ENCODE peak calls at places on chromosome 16, in five cellular contexts. One of them, this sample, is unnamed.

GRCh38 chr16:68369697-68370096 is 58.9 kb downstream of the PRMT7 start:
- DNase-seq in AML-193: peak; percentile 94
- DNase-seq in stimulated activated CD4-positive, alpha-beta T cell treated with anti-CD3 and anti-CD28 coated beads, Interleukin-4, amount 100 ng/mL, for 4 hours: no peak
- DNase-seq in hepatocyte: no peak
- DNase-seq in HT-29: no peak
- DNase-seq in this sample: peak; percentile 80

GRCh38 chr16:1493746-1494094 is 560 bp downstream of the TELO2 start:
- DNase-seq in AML-193: no peak
- DNase-seq in stimulated activated CD4-positive, alpha-beta T cell treated with anti-CD3 and anti-CD28 coated beads, Interleukin-4, amount 100 ng/mL, for 4 hours: peak; percentile 14
- DNase-seq in HT-29: peak; percentile 25
- DNase-seq in hepatocyte: peak; percentile 35
- DNase-seq in this sample: no peak

GRCh38 chr16:84876873-84877606 is 57.3 kb downstream of the CRISPLD2 start:
- DNase-seq in HT-29: no peak
- DNase-seq in stimulated activated CD4-positive, alpha-beta T cell treated with anti-CD3 and anti-CD28 coated beads, Interleukin-4, amount 100 ng/mL, for 4 hours: no peak
- DNase-seq in hepatocyte: no peak
- DNase-seq in AML-193: no peak
- DNase-seq in this sample: no peak

GRCh38 chr16:22300427-22301071 is 3.3 kb downstream of the POLR3E start:
- DNase-seq in HT-29: peak; percentile 65
- DNase-seq in AML-193: peak; percentile 64
- DNase-seq in hepatocyte: peak; percentile 70
- DNase-seq in stimulated activated CD4-positive, alpha-beta T cell treated with anti-CD3 and anti-CD28 coated beads, Interleukin-4, amount 100 ng/mL, for 4 hours: peak; percentile 31
- DNase-seq in this sample: peak; percentile 29

GRCh38 chr16:29959293-29959692 is 2.6 kb upstream of the TMEM219 start:
- DNase-seq in AML-193: no peak
- DNase-seq in stimulated activated CD4-positive, alpha-beta T cell treated with anti-CD3 and anti-CD28 coated beads, Interleukin-4, amount 100 ng/mL, for 4 hours: no peak
- DNase-seq in hepatocyte: no peak
- DNase-seq in HT-29: no peak
- DNase-seq in this sample: no peak

GRCh38 chr16:50320310-50320709 is 48.5 kb downstream of the BRD7 start:
- DNase-seq in stimulated activated CD4-positive, alpha-beta T cell treated with anti-CD3 and anti-CD28 coated beads, Interleukin-4, amount 100 ng/mL, for 4 hours: no peak
- DNase-seq in HT-29: no peak
- DNase-seq in AML-193: no peak
- DNase-seq in hepatocyte: no peak
- DNase-seq in this sample: no peak

GRCh38 chr16:56506941-56507340 is 12.9 kb downstream of the BBS2 start:
- DNase-seq in AML-193: no peak
- DNase-seq in stimulated activated CD4-positive, alpha-beta T cell treated with anti-CD3 and anti-CD28 coated beads, Interleukin-4, amount 100 ng/mL, for 4 hours: no peak
- DNase-seq in HT-29: no peak
- DNase-seq in hepatocyte: no peak
- DNase-seq in this sample: no peak

GRCh38 chr16:67278773-67279295 is 498 bp upstream of the PLEKHG4 start:
- DNase-seq in HT-29: peak; percentile 53
- DNase-seq in hepatocyte: no peak
- DNase-seq in AML-193: peak; percentile 27
- DNase-seq in stimulated activated CD4-positive, alpha-beta T cell treated with anti-CD3 and anti-CD28 coated beads, Interleukin-4, amount 100 ng/mL, for 4 hours: no peak
- DNase-seq in this sample: peak; percentile 31

GRCh38 chr16:31700530-31701388 is 172.8 kb upstream of the ZNF267 start:
- DNase-seq in AML-193: no peak
- DNase-seq in hepatocyte: peak; percentile 93
- DNase-seq in HT-29: peak; percentile 89
- DNase-seq in stimulated activated CD4-positive, alpha-beta T cell treated with anti-CD3 and anti-CD28 coated beads, Interleukin-4, amount 100 ng/mL, for 4 hours: peak; percentile 86
- DNase-seq in this sample: no peak

GRCh38 chr16:83554096-83554495 is 253.7 kb upstream of the HSBP1 start:
- DNase-seq in stimulated activated CD4-positive, alpha-beta T cell treated with anti-CD3 and anti-CD28 coated beads, Interleukin-4, amount 100 ng/mL, for 4 hours: no peak
- DNase-seq in hepatocyte: no peak
- DNase-seq in AML-193: no peak
- DNase-seq in HT-29: no peak
- DNase-seq in this sample: no peak

GRCh38 chr16:87580855-87581261 is 21.4 kb upstream of the JPH3 start:
- DNase-seq in HT-29: no peak
- DNase-seq in AML-193: no peak
- DNase-seq in hepatocyte: no peak
- DNase-seq in stimulated activated CD4-positive, alpha-beta T cell treated with anti-CD3 and anti-CD28 coated beads, Interleukin-4, amount 100 ng/mL, for 4 hours: no peak
- DNase-seq in this sample: no peak

GRCh38 chr16:82748026-82748425 is 121.3 kb downstream of the CDH13 start:
- DNase-seq in hepatocyte: no peak
- DNase-seq in HT-29: peak; percentile 3
- DNase-seq in stimulated activated CD4-positive, alpha-beta T cell treated with anti-CD3 and anti-CD28 coated beads, Interleukin-4, amount 100 ng/mL, for 4 hours: no peak
- DNase-seq in AML-193: no peak
- DNase-seq in this sample: no peak

GRCh38 chr16:81198635-81199034 is 39.9 kb upstream of the BCO1 start:
- DNase-seq in stimulated activated CD4-positive, alpha-beta T cell treated with anti-CD3 and anti-CD28 coated beads, Interleukin-4, amount 100 ng/mL, for 4 hours: no peak
- DNase-seq in hepatocyte: no peak
- DNase-seq in AML-193: no peak
- DNase-seq in HT-29: peak; percentile 26
- DNase-seq in this sample: no peak

GRCh38 chr16:27359051-27359450 is 42.9 kb upstream of the IL21R start:
- DNase-seq in stimulated activated CD4-positive, alpha-beta T cell treated with anti-CD3 and anti-CD28 coated beads, Interleukin-4, amount 100 ng/mL, for 4 hours: no peak
- DNase-seq in AML-193: no peak
- DNase-seq in hepatocyte: no peak
- DNase-seq in HT-29: no peak
- DNase-seq in this sample: no peak

GRCh38 chr16:30142672-30143346 is 19.8 kb upstream of the MAPK3 start:
- DNase-seq in stimulated activated CD4-positive, alpha-beta T cell treated with anti-CD3 and anti-CD28 coated beads, Interleukin-4, amount 100 ng/mL, for 4 hours: no peak
- DNase-seq in AML-193: no peak
- DNase-seq in HT-29: peak; percentile 45
- DNase-seq in hepatocyte: peak; percentile 16
- DNase-seq in this sample: no peak

GRCh38 chr16:71929048-71929447 is 33.7 kb downstream of the IST1 start:
- DNase-seq in HT-29: no peak
- DNase-seq in stimulated activated CD4-positive, alpha-beta T cell treated with anti-CD3 and anti-CD28 coated beads, Interleukin-4, amount 100 ng/mL, for 4 hours: no peak
- DNase-seq in hepatocyte: peak; percentile 37
- DNase-seq in AML-193: no peak
- DNase-seq in this sample: no peak

GRCh38 chr16:568401-569258 is 1.1 kb upstream of the PIGQ start:
- DNase-seq in AML-193: no peak
- DNase-seq in stimulated activated CD4-positive, alpha-beta T cell treated with anti-CD3 and anti-CD28 coated beads, Interleukin-4, amount 100 ng/mL, for 4 hours: no peak
- DNase-seq in hepatocyte: no peak
- DNase-seq in HT-29: no peak
- DNase-seq in this sample: no peak

GRCh38 chr16:85460252-85460982 is 152.7 kb upstream of the GSE1 start:
- DNase-seq in HT-29: no peak
- DNase-seq in hepatocyte: peak; percentile 34
- DNase-seq in AML-193: no peak
- DNase-seq in stimulated activated CD4-positive, alpha-beta T cell treated with anti-CD3 and anti-CD28 coated beads, Interleukin-4, amount 100 ng/mL, for 4 hours: no peak
- DNase-seq in this sample: no peak

GRCh38 chr16:23836404-23837291 is 865 bp downstream of the PRKCB start:
- DNase-seq in AML-193: peak; percentile 86
- DNase-seq in HT-29: no peak
- DNase-seq in hepatocyte: peak; percentile 13
- DNase-seq in stimulated activated CD4-positive, alpha-beta T cell treated with anti-CD3 and anti-CD28 coated beads, Interleukin-4, amount 100 ng/mL, for 4 hours: peak; percentile 44
- DNase-seq in this sample: no peak

GRCh38 chr16:11880047-11880446 is 28.7 kb upstream of the RSL1D1 start:
- DNase-seq in stimulated activated CD4-positive, alpha-beta T cell treated with anti-CD3 and anti-CD28 coated beads, Interleukin-4, amount 100 ng/mL, for 4 hours: no peak
- DNase-seq in hepatocyte: no peak
- DNase-seq in HT-29: no peak
- DNase-seq in AML-193: no peak
- DNase-seq in this sample: no peak